ENCODE peak calls at places on chromosomes 3 and 15, in ten cellular contexts. C, O, E, M, K, Z, G, H, I and X are unnamed samples.

GRCh38 chr15:71114066-71114680 is 1.1 kb upstream of the THSD4 start:
- DNase-seq in H (no peak), G (no peak), E (no peak), I (no peak), O (no peak), Z (no peak), C (peak), M (no peak), K (no peak), X (no peak)

GRCh38 chr3:186261638-186262037 is 100.4 kb downstream of the DGKG start:
- DNase-seq in E (no peak), O (no peak), G (no peak), I (no peak), H (no peak), M (no peak), Z (no peak), C (no peak), K (no peak), X (no peak)

GRCh38 chr3:126516936-126517290 is 660 bp downstream of the UROC1 start:
- DNase-seq in I (peak), H (no peak), C (no peak), O (no peak), M (no peak), Z (no peak), E (no peak), G (no peak), K (no peak), X (no peak)

GRCh38 chr3:119676020-119676419 is 1.2 kb downstream of the COX17 start:
- DNase-seq in E (no peak), H (no peak), K (no peak), O (no peak), Z (no peak), C (no peak), G (no peak), I (no peak), M (no peak), X (no peak)

GRCh38 chr3:151200586-151200985 is 2.4 kb downstream of the GPR171 start:
- DNase-seq in M (no peak), G (no peak), C (no peak), O (no peak), H (no peak), Z (no peak), I (no peak), K (no peak), E (no peak), X (no peak)

GRCh38 chr15:57551717-57552677 is 39.7 kb upstream of the MYZAP start:
- DNase-seq in O (peak), Z (no peak), H (no peak), M (peak), K (no peak), I (no peak), C (no peak), E (peak), G (no peak), X (no peak)

GRCh38 chr3:23944861-23945652 is at the start of gene NR1D2:
- DNase-seq in K (peak), H (no peak), I (peak), Z (peak), O (peak), G (peak), M (peak), E (peak), C (peak), X (peak)

GRCh38 chr15:99566157-99566900 is 545 bp downstream of the MEF2A start:
- DNase-seq in O (peak), E (no peak), C (peak), I (no peak), Z (peak), G (peak), M (no peak), K (peak), H (no peak), X (peak)

GRCh38 chr3:121018917-121019321 is 110.9 kb downstream of the STXBP5L start:
- DNase-seq in E (no peak), O (no peak), C (peak), I (no peak), G (no peak), Z (no peak), M (no peak), H (no peak), K (no peak), X (no peak)

GRCh38 chr3:25412269-25412668 is 15.8 kb upstream of the RARB start:
- DNase-seq in K (no peak), G (no peak), O (no peak), Z (no peak), M (peak), E (no peak), C (no peak), I (no peak), H (no peak), X (no peak)

GRCh38 chr3:160665784-160666526 is 11.0 kb upstream of the ARL14 start:
- DNase-seq in M (peak), G (peak), H (peak), K (no peak), C (no peak), I (no peak), E (no peak), O (no peak), Z (no peak), X (no peak)

GRCh38 chr3:75192065-75192658 is 472.0 kb upstream of the FRG2C start:
- DNase-seq in O (peak), M (peak), I (no peak), Z (no peak), H (no peak), K (no peak), C (no peak), E (peak), G (peak), X (no peak)

GRCh38 chr3:4550957-4551754 is 58.0 kb downstream of the ITPR1 start:
- DNase-seq in C (no peak), E (no peak), Z (no peak), H (no peak), G (no peak), M (no peak), O (no peak), K (no peak), I (no peak), X (no peak)

GRCh38 chr15:100020181-100020580 is 286.9 kb upstream of the LYSMD4 start:
- DNase-seq in M (no peak), C (no peak), I (no peak), K (no peak), E (no peak), G (no peak), Z (no peak), O (no peak), H (no peak), X (peak)

GRCh38 chr15:94177112-94177511 is 54.2 kb upstream of the MCTP2 start:
- DNase-seq in G (no peak), C (no peak), O (no peak), I (no peak), Z (no peak), H (no peak), E (no peak), M (peak), K (no peak), X (no peak)

GRCh38 chr3:8254489-8254888 is 247.1 kb upstream of the LMCD1 start:
- DNase-seq in E (no peak), H (no peak), O (no peak), K (no peak), C (no peak), I (no peak), G (no peak), M (no peak), Z (no peak), X (no peak)

GRCh38 chr3:99850608-99851007 is 32.9 kb downstream of the CMSS1 start:
- DNase-seq in Z (no peak), E (no peak), C (no peak), I (no peak), H (no peak), K (no peak), M (no peak), O (no peak), G (no peak), X (no peak)

GRCh38 chr3:42349765-42350594 is 60.4 kb downstream of the LYZL4 start:
- DNase-seq in E (no peak), H (no peak), M (no peak), Z (no peak), O (no peak), I (no peak), G (no peak), C (no peak), K (no peak), X (no peak)

GRCh38 chr3:661356-661755 is 431.5 kb upstream of the CNTN6 start:
- DNase-seq in K (no peak), Z (no peak), G (no peak), C (no peak), E (no peak), O (no peak), M (no peak), I (no peak), H (no peak), X (no peak)

GRCh38 chr3:88195951-88196434 is 46.2 kb downstream of the C3orf38 start:
- DNase-seq in K (no peak), C (no peak), Z (no peak), G (no peak), H (no peak), I (no peak), O (no peak), M (peak), E (no peak), X (no peak)

GRCh38 chr3:130626021-130626420 is 109.0 kb downstream of the COL6A6 start:
- DNase-seq in M (peak), K (no peak), G (no peak), Z (no peak), C (no peak), O (no peak), I (no peak), H (no peak), E (no peak), X (no peak)

GRCh38 chr3:57756528-57757401 is 656 bp downstream of the SLMAP start:
- DNase-seq in K (peak), M (peak), G (peak), C (peak), E (peak), Z (no peak), H (no peak), I (peak), O (peak), X (peak)

GRCh38 chr3:185822221-185822956 is 2.5 kb downstream of the IGF2BP2 start:
- DNase-seq in E (no peak), C (no peak), H (no peak), M (peak), I (no peak), Z (no peak), O (no peak), G (no peak), K (no peak), X (no peak)

GRCh38 chr3:8629151-8630021 is 15.2 kb downstream of the SSUH2 start:
- DNase-seq in M (peak), O (no peak), E (peak), C (peak), I (no peak), K (peak), Z (peak), G (peak), H (peak), X (peak)

GRCh38 chr15:85758655-85758978 is 36.1 kb downstream of the KLHL25 start:
- DNase-seq in K (no peak), C (peak), I (no peak), O (no peak), Z (no peak), M (no peak), E (no peak), H (no peak), G (no peak), X (no peak)

GRCh38 chr15:68316061-68316804 is 38.7 kb downstream of the FEM1B start:
- DNase-seq in O (no peak), H (no peak), E (peak), I (peak), Z (no peak), C (no peak), K (no peak), M (no peak), G (no peak), X (peak)

GRCh38 chr15:58513681-58514336 is 82.0 kb downstream of the LIPC start:
- DNase-seq in C (no peak), O (no peak), H (no peak), Z (no peak), I (no peak), G (no peak), E (no peak), K (no peak), M (no peak), X (peak)

GRCh38 chr15:65312400-65312916 is 8.0 kb downstream of the RNU5B-1 start:
- DNase-seq in E (no peak), G (no peak), Z (no peak), I (no peak), K (no peak), H (no peak), C (no peak), M (no peak), O (no peak), X (no peak)

GRCh38 chr15:38893920-38894259 is 329.3 kb upstream of the RASGRP1 start:
- DNase-seq in C (no peak), O (no peak), G (no peak), E (no peak), K (no peak), H (no peak), Z (no peak), M (no peak), I (no peak), X (no peak)

GRCh38 chr15:87142096-87142495 is 1062.4 kb downstream of the AGBL1 start:
- DNase-seq in C (no peak), G (no peak), H (no peak), O (no peak), I (no peak), M (no peak), E (no peak), K (no peak), Z (no peak), X (no peak)

GRCh38 chr15:79218588-79219200 is 63.8 kb upstream of the ANKRD34C start:
- DNase-seq in H (no peak), K (no peak), O (no peak), C (no peak), G (no peak), E (no peak), M (peak), Z (no peak), I (no peak), X (no peak)

GRCh38 chr3:9930804-9931418 is 2.7 kb upstream of the CRELD1 start:
- DNase-seq in C (no peak), M (no peak), E (no peak), O (no peak), I (peak), G (no peak), H (no peak), K (no peak), Z (no peak), X (no peak)

GRCh38 chr3:45688194-45688881 is 858 bp upstream of the SACM1L start:
- DNase-seq in I (no peak), M (peak), C (peak), Z (no peak), E (no peak), K (no peak), O (peak), H (no peak), G (peak), X (no peak)

GRCh38 chr3:71075481-71075880 is 508.0 kb downstream of the FOXP1 start:
- DNase-seq in I (no peak), Z (no peak), C (no peak), M (no peak), O (no peak), K (no peak), E (no peak), H (no peak), G (no peak), X (no peak)

GRCh38 chr15:96692826-96693225 is 362.3 kb downstream of the NR2F2 start:
- DNase-seq in I (no peak), K (no peak), E (no peak), Z (no peak), G (no peak), C (no peak), M (no peak), O (no peak), H (no peak), X (no peak)

GRCh38 chr3:54696313-54696712 is 231.5 kb downstream of the LRTM1 start:
- DNase-seq in M (no peak), I (no peak), E (no peak), G (no peak), H (no peak), Z (no peak), K (no peak), O (no peak), C (no peak), X (no peak)

GRCh38 chr3:138114431-138114918 is 933 bp downstream of the DZIP1L start:
- DNase-seq in I (no peak), H (no peak), Z (no peak), M (peak), E (no peak), C (peak), O (no peak), K (no peak), G (no peak), X (no peak)
- H3K4me3 ChIP-seq in I (peak), H (no peak), Z (peak), M (peak), E (peak), C (peak), O (no peak), K (peak), G (peak), X (peak)

GRCh38 chr3:157132341-157132740 is 27.6 kb downstream of the CCNL1 start:
- DNase-seq in M (no peak), C (no peak), E (no peak), H (no peak), O (no peak), G (no peak), K (no peak), I (no peak), Z (no peak), X (no peak)

GRCh38 chr3:157129782-157130137 is 30.2 kb downstream of the CCNL1 start:
- DNase-seq in C (no peak), I (no peak), M (no peak), E (peak), H (no peak), G (no peak), K (no peak), O (peak), Z (no peak), X (no peak)

GRCh38 chr3:157130138-157130880 is 29.6 kb downstream of the CCNL1 start:
- DNase-seq in E (peak), K (peak), H (no peak), M (peak), O (peak), I (no peak), C (peak), G (peak), Z (peak), X (peak)

GRCh38 chr3:157131861-157132260 is 28.1 kb downstream of the CCNL1 start:
- DNase-seq in C (no peak), H (no peak), I (no peak), O (no peak), E (no peak), K (no peak), Z (no peak), G (no peak), M (peak), X (no peak)

GRCh38 chr3:157130881-157131251 is 29.1 kb downstream of the CCNL1 start:
- DNase-seq in Z (no peak), M (no peak), G (no peak), I (no peak), O (peak), H (no peak), C (peak), E (no peak), K (no peak), X (no peak)
- TF ChIP-seq CTCF in Z (no peak), M (no peak), G (no peak), I (no peak), O (no peak), H (no peak), C (no peak), E (no peak), K (no peak), X (no peak)

DNA sequence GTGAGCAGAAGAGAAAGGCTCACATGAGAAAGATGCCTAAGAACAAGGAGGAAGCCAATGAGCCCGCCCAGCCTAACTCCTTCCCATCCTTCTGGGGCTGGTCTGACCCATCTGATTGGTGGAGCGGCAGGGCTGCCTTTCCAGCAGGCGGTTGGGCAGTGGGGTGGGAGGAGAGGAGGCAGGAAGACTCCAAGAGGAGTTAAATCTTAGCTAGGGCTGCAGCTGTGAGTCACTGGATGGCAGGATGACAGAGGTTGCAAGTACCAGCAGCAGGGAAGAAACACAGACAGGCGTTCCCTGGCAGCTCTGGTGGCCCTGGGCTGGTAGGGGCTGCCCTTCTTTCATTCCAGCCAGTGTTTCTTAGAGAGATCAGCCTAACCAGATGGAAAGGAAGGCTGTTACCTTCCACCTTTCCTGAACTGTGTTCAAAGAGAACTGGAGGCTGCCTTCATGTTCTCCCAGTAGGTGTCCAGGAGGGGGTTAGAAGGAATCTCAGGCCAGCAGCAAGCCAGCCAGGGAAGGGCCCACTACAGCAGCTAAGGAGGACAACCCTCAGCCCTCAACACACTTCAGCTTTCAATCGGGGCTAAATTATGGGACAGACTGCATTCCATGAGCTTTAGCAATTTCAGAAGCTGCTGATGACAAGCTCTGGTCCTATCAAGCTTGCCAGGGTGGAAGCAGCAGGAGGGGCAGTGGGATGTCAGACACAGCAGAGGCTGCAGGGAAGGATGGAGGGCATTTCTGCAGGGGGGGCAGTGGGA is 50.3 kb downstream of the CHSY1 start:
- DNase-seq in H (no peak), O (peak), E (peak), K (peak), C (peak), Z (peak), I (peak), G (peak), M (peak), X (peak)
- TF ChIP-seq POLR2A in H (no peak), O (no peak), E (no peak), K (no peak), C (peak), Z (no peak), I (peak), G (no peak), M (peak), X (no peak)

GRCh38 chr3:48426401-48426909 is 3.4 kb downstream of the PLXNB1 start:
- DNase-seq in O (no peak), G (no peak), M (no peak), H (no peak), I (peak), E (no peak), C (no peak), K (no peak), Z (no peak), X (no peak)
- H3K4me3 ChIP-seq in O (no peak), G (peak), M (no peak), H (no peak), I (no peak), E (peak), C (peak), K (no peak), Z (peak), X (no peak)

GRCh38 chr3:48562367-48563095 is 1.1 kb downstream of the UCN2 start:
- DNase-seq in K (no peak), O (no peak), Z (no peak), I (no peak), G (no peak), E (no peak), H (no peak), M (no peak), C (peak), X (no peak)

GRCh38 chr3:48558446-48559134 is 2.0 kb upstream of the PFKFB4 start:
- DNase-seq in G (no peak), C (no peak), H (no peak), O (no peak), K (peak), I (no peak), M (no peak), Z (peak), E (no peak), X (peak)

GRCh38 chr3:48560648-48561018 is 2.9 kb downstream of the UCN2 start:
- DNase-seq in I (no peak), E (no peak), K (peak), H (no peak), G (no peak), C (no peak), M (no peak), O (no peak), Z (no peak), X (no peak)

GRCh38 chr3:48563382-48563918 is at the start of gene UCN2:
- DNase-seq in G (no peak), O (no peak), C (peak), Z (no peak), H (no peak), E (no peak), K (no peak), M (peak), I (no peak), X (no peak)

DNA sequence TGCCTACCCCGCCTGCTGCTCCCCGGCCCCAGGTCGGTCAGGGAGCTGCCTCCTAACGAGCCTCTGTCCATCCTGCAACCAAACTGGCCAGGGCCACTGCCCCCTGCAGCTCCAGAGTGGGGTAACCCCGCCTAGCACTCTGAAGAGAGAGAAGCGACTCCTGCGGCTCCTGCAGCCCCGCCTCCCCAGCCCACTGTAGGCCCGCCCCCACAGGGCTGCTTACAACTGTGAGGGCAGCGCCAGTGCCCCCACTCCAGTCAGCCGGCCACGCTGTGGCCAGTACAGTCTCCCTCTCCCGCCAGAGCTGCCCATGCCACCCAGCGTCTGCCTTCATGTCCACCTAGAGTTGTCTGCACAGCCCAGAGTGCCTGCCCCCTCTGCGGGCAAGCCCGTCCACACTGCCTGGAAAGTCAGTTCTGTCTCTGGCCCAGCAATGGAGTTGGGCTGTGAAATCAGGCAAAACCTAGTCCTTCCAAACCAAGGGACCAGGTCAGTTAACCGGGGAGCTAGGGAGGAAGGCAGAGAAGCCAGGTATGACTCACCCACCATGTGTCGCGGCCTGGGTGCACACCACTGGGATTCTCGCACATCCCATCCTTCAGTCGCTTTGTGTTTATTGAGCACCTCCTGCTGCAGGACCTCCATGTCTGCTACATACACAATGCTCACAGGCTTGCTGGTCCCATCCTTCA is 2.4 kb downstream of the UCN2 start:
- DNase-seq in K (no peak), G (peak), M (peak), Z (peak), O (peak), C (peak), E (peak), I (peak), H (no peak), X (no peak)
- TF ChIP-seq CTCF in K (no peak), G (no peak), M (peak), Z (no peak), O (no peak), C (no peak), E (no peak), I (no peak), H (no peak), X (no peak)